ENCODE peak calls at places on chromosomes 11 and 22, in nine cellular contexts. L is effector CD4-positive, alpha-beta T cell; F is stimulated activated CD8-positive, alpha-beta memory T cell treated with anti-CD3 and anti-CD28 coated beads, Interleukin-4, amount 100 ng/mL, for 48 hours; U is neuronal stem cell; I is T follicular helper cell; H is colonic mucosa; E is hypothalamus; P is fibroblast of the aortic adventitia; A is cardiac fibroblast. G is an unnamed sample.

GRCh38 chr11:78226684-78227680 is 38.3 kb downstream of the USP35 start:
- DNase-seq in L (no peak), P (no peak), U (no peak), F (peak; percentile 28), A (no peak), I (no peak), H (no peak), E (no peak), G (no peak)

GRCh38 chr11:112610996-112611795 is 350.0 kb upstream of the NCAM1 start:
- DNase-seq in U (no peak), F (no peak), P (peak; percentile 22), E (no peak), A (peak; percentile 29), I (no peak), L (no peak), H (no peak), G (no peak)

GRCh38 chr11:76810151-76810853 is 27.1 kb downstream of the TSKU start:
- DNase-seq in H (peak; percentile 75), P (peak; percentile 61), F (peak; percentile 74), L (no peak), E (no peak), A (peak; percentile 60), I (no peak), U (no peak), G (peak; percentile 30)

GRCh38 chr11:75263944-75264349 is 23.4 kb downstream of the TPBGL start:
- DNase-seq in U (no peak), P (peak; percentile 21), A (peak; percentile 45), H (no peak), I (no peak), F (peak; percentile 35), L (no peak), E (no peak), G (no peak)

GRCh38 chr11:112613051-112613972 is 347.9 kb upstream of the NCAM1 start:
- DNase-seq in A (peak; percentile 70), E (no peak), H (no peak), P (peak; percentile 80), F (no peak), I (no peak), L (no peak), U (no peak), G (no peak)

GRCh38 chr11:30595929-30596328 is 9.8 kb upstream of the MPPED2 start:
- DNase-seq in A (no peak), H (no peak), I (no peak), P (no peak), U (no peak), E (no peak), L (no peak), F (no peak), G (no peak)

GRCh38 chr11:114616516-114616915 is 20.9 kb upstream of the NXPE4 start:
- DNase-seq in A (no peak), H (peak; percentile 4), F (no peak), I (no peak), P (no peak), E (no peak), U (no peak), L (no peak), G (no peak)

GRCh38 chr11:126917531-126918204 is 82.9 kb downstream of the KIRREL3 start:
- DNase-seq in L (no peak), U (no peak), F (peak; percentile 24), P (peak; percentile 87), I (no peak), H (no peak), E (no peak), A (peak; percentile 91), G (no peak)

GRCh38 chr11:72812604-72812967 is 1.6 kb upstream of the ATG16L2 start:
- DNase-seq in H (no peak), U (no peak), I (no peak), P (no peak), L (no peak), A (no peak), F (no peak), E (no peak), G (no peak)

GRCh38 chr11:62122076-62122475 is 1.7 kb upstream of the INCENP start:
- DNase-seq in U (no peak), F (no peak), E (no peak), P (no peak), L (no peak), H (no peak), I (no peak), A (peak; percentile 14), G (no peak)

GRCh38 chr11:41943671-41944070 is 484.2 kb upstream of the LRRC4C start:
- DNase-seq in U (no peak), P (no peak), L (no peak), E (no peak), H (no peak), F (no peak), I (no peak), A (no peak), G (no peak)

GRCh38 chr22:37267128-37267587 is 15.2 kb upstream of the CYTH4 start:
- DNase-seq in I (peak; percentile 60), A (peak; percentile 33), E (no peak), L (peak; percentile 58), H (peak; percentile 50), U (peak; percentile 65), P (peak; percentile 30), F (peak; percentile 86), G (peak; percentile 76)

GRCh38 chr11:29019960-29020683 is 911.9 kb downstream of the METTL15 start:
- DNase-seq in I (no peak), E (no peak), F (no peak), P (peak; percentile 58), U (no peak), H (no peak), A (peak; percentile 70), L (no peak), G (peak; percentile 2)

GRCh38 chr22:36977401-36977861 is 41.8 kb downstream of the TST start:
- DNase-seq in E (no peak), U (peak; percentile 40), L (peak; percentile 70), P (peak; percentile 20), I (peak; percentile 70), H (peak; percentile 77), A (peak; percentile 25), F (peak; percentile 93), G (peak; percentile 38)

GRCh38 chr22:36331912-36332622 is 55.7 kb downstream of the MYH9 start:
- DNase-seq in P (peak; percentile 57), I (peak; percentile 42), U (no peak), E (no peak), H (peak; percentile 78), L (peak; percentile 45), A (peak; percentile 66), F (peak; percentile 73), G (no peak)

GRCh38 chr22:19360862-19361261 is 69.3 kb upstream of the CLTCL1 start:
- DNase-seq in A (no peak), F (no peak), I (no peak), P (no peak), E (no peak), H (no peak), U (no peak), L (no peak), G (no peak)

GRCh38 chr22:36088292-36088691 is 59.7 kb upstream of the RBFOX2 start:
- DNase-seq in F (no peak), A (no peak), P (no peak), L (no peak), E (no peak), I (no peak), U (no peak), H (no peak), G (no peak)

GRCh38 chr22:37740455-37741311 is 43.8 kb downstream of the TRIOBP start:
- DNase-seq in E (no peak), A (no peak), F (peak; percentile 52), P (no peak), I (no peak), H (peak; percentile 16), L (no peak), U (no peak), G (no peak)

GRCh38 chr11:3022300-3022967 is 30.3 kb upstream of the NAP1L4 start:
- DNase-seq in U (no peak), A (peak; percentile 91), E (no peak), H (no peak), I (no peak), F (no peak), P (peak; percentile 74), L (no peak), G (no peak)

GRCh38 chr11:86145439-86146156 is 76.7 kb upstream of the PICALM start:
- DNase-seq in U (no peak), A (no peak), E (no peak), L (no peak), I (no peak), P (no peak), F (no peak), H (no peak), G (no peak)

GRCh38 chr11:77884186-77884828 is 63.4 kb downstream of the AAMDC start:
- DNase-seq in E (no peak), A (peak; percentile 42), F (no peak), H (no peak), L (no peak), P (peak; percentile 63), I (no peak), U (no peak), G (no peak)

GRCh38 chr11:114183041-114183511 is 113.1 kb upstream of the NNMT start:
- DNase-seq in E (no peak), H (no peak), I (peak; percentile 14), A (no peak), P (no peak), L (peak; percentile 48), F (peak; percentile 70), U (no peak), G (no peak)

GRCh38 chr11:91528965-91529364 is 695.7 kb upstream of the FAT3 start:
- DNase-seq in F (no peak), L (no peak), U (no peak), H (no peak), E (no peak), A (no peak), I (no peak), P (no peak), G (no peak)

GRCh38 chr11:116207349-116207748 is 565.4 kb downstream of the BUD13 start:
- DNase-seq in L (no peak), P (no peak), A (no peak), E (no peak), H (no peak), F (no peak), U (no peak), I (no peak), G (no peak)

GRCh38 chr11:1916132-1916985 is 3.1 kb upstream of the TNNT3 start:
- DNase-seq in F (no peak), E (no peak), U (no peak), H (no peak), I (no peak), P (no peak), L (no peak), A (no peak), G (no peak)

GRCh38 chr11:78991681-78992080 is 417.0 kb upstream of the NARS2 start:
- DNase-seq in L (no peak), E (no peak), P (no peak), A (no peak), I (no peak), U (no peak), F (no peak), H (no peak), G (no peak)

GRCh38 chr22:27100789-27101188 is 443.4 kb downstream of the MIAT start:
- DNase-seq in E (no peak), I (no peak), L (no peak), F (no peak), H (no peak), U (peak; percentile 59), A (no peak), P (no peak), G (peak; percentile 56)

GRCh38 chr11:70054020-70054419 is 24.1 kb upstream of the ANO1 start:
- DNase-seq in E (no peak), F (no peak), I (no peak), H (no peak), P (no peak), L (no peak), U (no peak), A (no peak), G (no peak)

GRCh38 chr11:70799386-70799785 is 401.1 kb downstream of the CTTN start:
- DNase-seq in A (peak; percentile 13), P (peak; percentile 18), E (no peak), I (no peak), H (no peak), U (no peak), L (no peak), F (no peak), G (no peak)

GRCh38 chr11:111378773-111379499 is at the start of gene POU2AF1:
- DNase-seq in E (no peak), L (peak; percentile 48), F (peak; percentile 84), H (no peak), I (peak; percentile 58), A (peak; percentile 34), U (no peak), P (peak; percentile 43), G (no peak)

GRCh38 chr22:48945621-48946458 is 881.8 kb downstream of the BRD1 start:
- DNase-seq in H (peak; percentile 10), E (no peak), P (no peak), L (no peak), I (no peak), F (peak; percentile 2), A (no peak), U (no peak), G (no peak)